ENCODE peak calls at places on chromosomes 6 and 20, in seven cellular contexts. One of them, this sample, is unnamed.

GRCh38 chr6:150514806-150515362 is 84.8 kb upstream of the PLEKHG1 start:
- DNase-seq in cardiac muscle cell: no peak
- DNase-seq in CD8-positive, alpha-beta T cell: no peak
- DNase-seq in stomach: no peak
- DNase-seq in RWPE1: no peak
- DNase-seq in mucosa of descending colon: no peak
- DNase-seq in left lung: no peak
- DNase-seq in this sample: no peak

GRCh38 chr6:169188051-169188863 is 65.4 kb downstream of the THBS2 start:
- DNase-seq in cardiac muscle cell: peak
- DNase-seq in CD8-positive, alpha-beta T cell: peak
- DNase-seq in stomach: no peak
- DNase-seq in RWPE1: peak
- DNase-seq in mucosa of descending colon: no peak
- DNase-seq in left lung: no peak
- DNase-seq in this sample: no peak

GRCh38 chr6:5937936-5938706 is 68.6 kb downstream of the NRN1 start:
- DNase-seq in cardiac muscle cell: no peak
- DNase-seq in CD8-positive, alpha-beta T cell: no peak
- DNase-seq in stomach: no peak
- DNase-seq in RWPE1: no peak
- DNase-seq in mucosa of descending colon: no peak
- DNase-seq in left lung: no peak
- DNase-seq in this sample: no peak

GRCh38 chr6:82711992-82712788 is 348.6 kb downstream of the TPBG start:
- DNase-seq in cardiac muscle cell: peak
- DNase-seq in CD8-positive, alpha-beta T cell: no peak
- DNase-seq in stomach: no peak
- DNase-seq in RWPE1: no peak
- DNase-seq in mucosa of descending colon: no peak
- DNase-seq in left lung: no peak
- DNase-seq in this sample: no peak

GRCh38 chr6:94389218-94389617 is 969.9 kb upstream of the EPHA7 start:
- DNase-seq in cardiac muscle cell: no peak
- DNase-seq in CD8-positive, alpha-beta T cell: no peak
- DNase-seq in stomach: no peak
- DNase-seq in RWPE1: peak
- DNase-seq in mucosa of descending colon: no peak
- DNase-seq in left lung: no peak
- DNase-seq in this sample: no peak

GRCh38 chr20:58922036-58922435 is 59.0 kb upstream of the NELFCD start:
- DNase-seq in cardiac muscle cell: no peak
- DNase-seq in CD8-positive, alpha-beta T cell: no peak
- DNase-seq in stomach: no peak
- DNase-seq in RWPE1: no peak
- DNase-seq in mucosa of descending colon: no peak
- DNase-seq in left lung: no peak
- DNase-seq in this sample: no peak

GRCh38 chr6:14224359-14225103 is 107.0 kb downstream of the CD83 start:
- DNase-seq in cardiac muscle cell: no peak
- DNase-seq in CD8-positive, alpha-beta T cell: no peak
- DNase-seq in stomach: no peak
- DNase-seq in RWPE1: no peak
- DNase-seq in mucosa of descending colon: no peak
- DNase-seq in left lung: no peak
- DNase-seq in this sample: no peak

GRCh38 chr20:62636446-62636845 is 5.9 kb upstream of the SLCO4A1 start:
- DNase-seq in cardiac muscle cell: no peak
- DNase-seq in CD8-positive, alpha-beta T cell: no peak
- DNase-seq in stomach: no peak
- DNase-seq in RWPE1: no peak
- DNase-seq in mucosa of descending colon: peak
- DNase-seq in left lung: no peak
- DNase-seq in this sample: no peak

GRCh38 chr6:11460837-11461661 is 76.5 kb upstream of the TMEM170B start:
- DNase-seq in cardiac muscle cell: no peak
- DNase-seq in CD8-positive, alpha-beta T cell: no peak
- DNase-seq in stomach: no peak
- DNase-seq in RWPE1: no peak
- DNase-seq in mucosa of descending colon: no peak
- DNase-seq in left lung: no peak
- DNase-seq in this sample: no peak

GRCh38 chr6:159254186-159254585 is 85.0 kb downstream of the FNDC1 start:
- DNase-seq in cardiac muscle cell: no peak
- DNase-seq in CD8-positive, alpha-beta T cell: no peak
- DNase-seq in stomach: no peak
- DNase-seq in RWPE1: no peak
- DNase-seq in mucosa of descending colon: no peak
- DNase-seq in left lung: no peak
- DNase-seq in this sample: no peak

GRCh38 chr6:109783245-109783990 is 92.3 kb downstream of the FIG4 start:
- DNase-seq in cardiac muscle cell: peak
- DNase-seq in CD8-positive, alpha-beta T cell: no peak
- DNase-seq in stomach: no peak
- DNase-seq in RWPE1: no peak
- DNase-seq in mucosa of descending colon: no peak
- DNase-seq in left lung: no peak
- DNase-seq in this sample: no peak
- TF ChIP-seq CTCF in cardiac muscle cell: peak
- TF ChIP-seq CTCF in CD8-positive, alpha-beta T cell: no peak
- TF ChIP-seq CTCF in stomach: no peak
- TF ChIP-seq CTCF in RWPE1: no peak
- TF ChIP-seq CTCF in mucosa of descending colon: no peak
- TF ChIP-seq CTCF in left lung: no peak
- TF ChIP-seq CTCF in this sample: no peak

GRCh38 chr20:21240394-21240793 is 62.7 kb upstream of the XRN2 start:
- DNase-seq in cardiac muscle cell: no peak
- DNase-seq in CD8-positive, alpha-beta T cell: no peak
- DNase-seq in stomach: no peak
- DNase-seq in RWPE1: no peak
- DNase-seq in mucosa of descending colon: no peak
- DNase-seq in left lung: no peak
- DNase-seq in this sample: no peak
- TF ChIP-seq CTCF in cardiac muscle cell: no peak
- TF ChIP-seq CTCF in CD8-positive, alpha-beta T cell: no peak
- TF ChIP-seq CTCF in stomach: no peak
- TF ChIP-seq CTCF in RWPE1: no peak
- TF ChIP-seq CTCF in mucosa of descending colon: no peak
- TF ChIP-seq CTCF in left lung: no peak
- TF ChIP-seq CTCF in this sample: no peak

DNA sequence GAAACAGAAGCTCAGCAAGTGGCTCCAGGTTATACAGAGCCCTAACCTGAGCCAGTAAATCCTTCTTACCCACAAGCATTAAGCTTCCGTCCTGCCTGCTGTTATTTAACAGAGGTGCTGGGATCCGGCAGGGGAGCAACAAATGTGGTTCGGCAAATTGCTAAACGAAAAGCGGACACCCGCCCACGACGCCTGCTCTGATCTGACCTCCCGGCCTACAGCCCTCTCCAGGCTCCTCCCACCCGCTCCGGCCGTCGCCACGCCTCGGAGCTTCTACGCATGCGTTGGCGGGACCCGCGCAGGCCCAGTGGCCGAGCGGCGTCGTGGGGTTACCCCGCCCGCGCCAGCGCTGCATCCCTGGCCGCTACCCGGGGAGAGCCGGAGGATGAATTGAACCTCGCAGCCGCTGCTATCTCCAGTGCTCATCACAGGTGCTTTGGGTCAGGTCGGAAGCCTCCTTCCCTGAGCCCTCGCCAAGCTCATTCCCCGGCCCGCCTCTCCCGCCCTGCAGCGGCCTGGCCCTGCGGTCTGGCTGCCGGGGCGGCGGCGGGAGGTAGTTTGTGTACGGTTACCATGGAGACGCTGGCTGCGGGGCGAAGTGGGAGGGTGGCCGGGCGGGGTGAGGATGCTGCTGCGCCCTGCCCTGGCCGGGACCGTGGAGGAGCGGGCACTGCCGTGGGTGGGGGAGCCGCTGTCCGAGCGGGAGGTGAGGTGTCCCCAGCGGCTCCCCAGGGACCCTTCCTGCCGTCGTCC is at the start of gene ARMC2:
- DNase-seq in cardiac muscle cell: peak
- DNase-seq in CD8-positive, alpha-beta T cell: peak
- DNase-seq in stomach: peak
- DNase-seq in RWPE1: peak
- DNase-seq in mucosa of descending colon: peak
- DNase-seq in left lung: peak
- DNase-seq in this sample: peak
- TF ChIP-seq CTCF in cardiac muscle cell: no peak
- TF ChIP-seq CTCF in CD8-positive, alpha-beta T cell: no peak
- TF ChIP-seq CTCF in stomach: no peak
- TF ChIP-seq CTCF in RWPE1: no peak
- TF ChIP-seq CTCF in mucosa of descending colon: no peak
- TF ChIP-seq CTCF in left lung: no peak
- TF ChIP-seq CTCF in this sample: no peak

DNA sequence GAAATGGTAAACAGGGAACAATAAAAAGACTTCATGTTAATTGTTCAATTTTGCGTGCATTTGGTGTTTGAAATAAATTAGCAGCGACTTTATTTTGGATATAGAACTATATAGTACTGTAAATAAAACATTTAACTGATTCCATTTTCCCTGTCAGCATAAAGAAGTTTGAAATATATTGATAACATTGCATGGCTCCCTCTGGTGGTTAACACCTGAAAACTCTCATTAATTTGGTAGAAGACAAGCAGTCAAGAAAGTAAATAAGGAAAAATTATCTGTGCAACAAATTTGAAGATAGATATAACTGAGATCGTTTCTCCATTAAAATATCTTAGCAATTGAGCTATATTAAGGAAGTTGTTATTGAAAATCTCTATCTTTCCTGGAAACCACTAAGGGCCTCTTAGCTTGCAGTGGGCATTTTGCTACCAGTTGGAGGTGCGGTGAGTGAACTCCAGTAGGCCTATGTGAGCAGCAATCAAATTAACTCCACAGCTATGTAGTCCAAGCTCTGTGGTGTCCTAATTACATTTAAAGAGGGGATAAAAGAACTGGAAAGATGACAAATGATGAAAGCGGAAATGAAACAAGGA is 435.7 kb upstream of the FKBP1C start:
- DNase-seq in cardiac muscle cell: no peak
- DNase-seq in CD8-positive, alpha-beta T cell: no peak
- DNase-seq in stomach: no peak
- DNase-seq in RWPE1: no peak
- DNase-seq in mucosa of descending colon: no peak
- DNase-seq in left lung: no peak
- DNase-seq in this sample: no peak
- TF ChIP-seq CTCF in cardiac muscle cell: no peak
- TF ChIP-seq CTCF in CD8-positive, alpha-beta T cell: no peak
- TF ChIP-seq CTCF in stomach: no peak
- TF ChIP-seq CTCF in RWPE1: peak
- TF ChIP-seq CTCF in mucosa of descending colon: peak
- TF ChIP-seq CTCF in left lung: peak
- TF ChIP-seq CTCF in this sample: no peak

GRCh38 chr6:41607736-41608135 is 30.5 kb upstream of the MDFI start:
- DNase-seq in cardiac muscle cell: no peak
- DNase-seq in CD8-positive, alpha-beta T cell: no peak
- DNase-seq in stomach: no peak
- DNase-seq in RWPE1: no peak
- DNase-seq in mucosa of descending colon: no peak
- DNase-seq in left lung: no peak
- DNase-seq in this sample: no peak

GRCh38 chr6:41604006-41604405 is 34.3 kb upstream of the MDFI start:
- DNase-seq in cardiac muscle cell: no peak
- DNase-seq in CD8-positive, alpha-beta T cell: no peak
- DNase-seq in stomach: no peak
- DNase-seq in RWPE1: no peak
- DNase-seq in mucosa of descending colon: no peak
- DNase-seq in left lung: no peak
- DNase-seq in this sample: no peak

GRCh38 chr6:41602864-41603608 is 35.2 kb upstream of the MDFI start:
- DNase-seq in cardiac muscle cell: peak
- DNase-seq in CD8-positive, alpha-beta T cell: peak
- DNase-seq in stomach: peak
- DNase-seq in RWPE1: peak
- DNase-seq in mucosa of descending colon: peak
- DNase-seq in left lung: peak
- DNase-seq in this sample: peak

GRCh38 chr6:41607036-41607435 is 31.2 kb upstream of the MDFI start:
- DNase-seq in cardiac muscle cell: no peak
- DNase-seq in CD8-positive, alpha-beta T cell: no peak
- DNase-seq in stomach: no peak
- DNase-seq in RWPE1: no peak
- DNase-seq in mucosa of descending colon: no peak
- DNase-seq in left lung: no peak
- DNase-seq in this sample: no peak

GRCh38 chr6:41605649-41606048 is 32.6 kb upstream of the MDFI start:
- DNase-seq in cardiac muscle cell: no peak
- DNase-seq in CD8-positive, alpha-beta T cell: no peak
- DNase-seq in stomach: no peak
- DNase-seq in RWPE1: no peak
- DNase-seq in mucosa of descending colon: no peak
- DNase-seq in left lung: no peak
- DNase-seq in this sample: no peak
- TF ChIP-seq CTCF in cardiac muscle cell: no peak
- TF ChIP-seq CTCF in CD8-positive, alpha-beta T cell: no peak
- TF ChIP-seq CTCF in stomach: no peak
- TF ChIP-seq CTCF in RWPE1: no peak
- TF ChIP-seq CTCF in mucosa of descending colon: no peak
- TF ChIP-seq CTCF in left lung: no peak
- TF ChIP-seq CTCF in this sample: no peak

DNA sequence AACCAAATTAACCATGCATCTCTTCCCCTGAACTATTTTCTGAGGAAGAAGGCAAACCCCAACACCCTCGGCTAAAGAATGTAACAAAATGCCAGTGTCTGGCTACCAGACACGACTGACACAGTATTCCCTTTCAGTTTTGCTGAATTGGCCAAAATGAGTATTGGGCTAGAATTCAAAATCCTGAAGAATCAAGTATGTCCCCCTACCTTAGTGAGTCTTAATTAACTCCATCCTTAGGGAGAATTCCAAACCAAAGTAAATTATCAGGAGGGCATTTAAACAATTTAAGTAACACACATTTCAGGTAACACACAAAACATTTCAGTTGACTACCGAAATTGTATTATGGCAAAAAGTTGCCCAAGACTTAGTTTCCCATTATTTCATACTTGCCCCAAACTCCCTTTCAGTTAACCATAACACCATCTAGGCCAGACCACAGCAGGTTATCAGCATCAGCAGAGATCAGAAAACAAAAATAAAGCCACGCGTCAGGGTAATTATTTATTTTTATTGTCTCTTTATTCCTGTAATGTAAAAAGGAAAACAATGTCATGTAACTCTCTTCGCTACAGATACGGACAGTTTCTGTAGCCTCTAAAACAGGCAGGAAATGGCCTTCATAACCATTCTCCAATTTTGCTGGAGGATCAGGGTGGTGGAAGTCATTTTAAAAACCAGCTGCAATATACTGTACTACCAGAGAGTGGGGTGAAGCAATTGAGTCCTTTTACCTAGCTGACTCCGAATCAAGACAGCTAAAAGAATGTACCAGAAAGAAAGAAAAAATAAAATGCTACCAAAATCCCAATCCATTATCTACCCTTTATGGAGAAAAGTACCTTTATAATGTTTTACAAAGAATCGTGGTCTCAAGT is 1.9 kb downstream of the SNX5 start:
- DNase-seq in cardiac muscle cell: peak
- DNase-seq in CD8-positive, alpha-beta T cell: no peak
- DNase-seq in stomach: no peak
- DNase-seq in RWPE1: no peak
- DNase-seq in mucosa of descending colon: no peak
- DNase-seq in left lung: no peak
- DNase-seq in this sample: no peak
- TF ChIP-seq CTCF in cardiac muscle cell: peak
- TF ChIP-seq CTCF in CD8-positive, alpha-beta T cell: no peak
- TF ChIP-seq CTCF in stomach: no peak
- TF ChIP-seq CTCF in RWPE1: no peak
- TF ChIP-seq CTCF in mucosa of descending colon: no peak
- TF ChIP-seq CTCF in left lung: no peak
- TF ChIP-seq CTCF in this sample: peak